ENCODE peak calls at places on chromosome 11, in four cellular contexts. N, K, F and H are unnamed samples.

GRCh38 chr11:107549253-107549953 is 16.1 kb downstream of the ALKBH8 start:
- DNase-seq in N (peak; percentile 53), K (no peak), F (peak; percentile 58), H (no peak)

GRCh38 chr11:37177721-37178120 is 579.7 kb upstream of the RAG2 start:
- DNase-seq in N (no peak), K (no peak), F (no peak), H (no peak)

GRCh38 chr11:46238078-46238966 is 39.1 kb upstream of the CREB3L1 start:
- DNase-seq in N (peak; percentile 47), K (no peak), F (peak; percentile 69), H (peak; percentile 94)

GRCh38 chr11:32952421-32952820 is 59.8 kb downstream of the QSER1 start:
- DNase-seq in N (no peak), K (no peak), F (no peak), H (no peak)

GRCh38 chr11:33692013-33692504 is 8.6 kb downstream of the C11orf91 start:
- DNase-seq in N (peak; percentile 99), K (peak; percentile 95), F (peak; percentile 98), H (no peak)

GRCh38 chr11:104609297-104609696 is 289.0 kb downstream of the CASP12 start:
- DNase-seq in N (peak; percentile 61), K (no peak), F (peak; percentile 82), H (no peak)

GRCh38 chr11:16825091-16825490 is 86.6 kb downstream of the C11orf58 start:
- DNase-seq in N (no peak), K (no peak), F (no peak), H (no peak)

GRCh38 chr11:124075841-124076571 is 34.9 kb upstream of the OR10G7 start:
- DNase-seq in N (peak; percentile 22), K (no peak), F (no peak), H (peak; percentile 77)

GRCh38 chr11:86047275-86047991 is 21.5 kb downstream of the PICALM start:
- DNase-seq in N (peak; percentile 33), K (no peak), F (peak; percentile 68), H (no peak)

GRCh38 chr11:45616802-45617549 is 48.4 kb downstream of the CHST1 start:
- DNase-seq in N (no peak), K (no peak), F (no peak), H (no peak)

GRCh38 chr11:114083256-114084252 is 24.0 kb downstream of the ZBTB16 start:
- DNase-seq in N (no peak), K (no peak), F (no peak), H (no peak)

GRCh38 chr11:67304511-67305113 is 1.3 kb downstream of the SSH3 start:
- DNase-seq in N (no peak), K (no peak), F (no peak), H (peak; percentile 69)

GRCh38 chr11:4178813-4179662 is 84.4 kb downstream of the RRM1 start:
- DNase-seq in N (no peak), K (no peak), F (no peak), H (no peak)

GRCh38 chr11:76166314-76166713 is 40.0 kb downstream of the WNT11 start:
- DNase-seq in N (no peak), K (no peak), F (no peak), H (no peak)

GRCh38 chr11:133530501-133530835 is 1.8 kb downstream of the OPCML start:
- DNase-seq in N (no peak), K (no peak), F (no peak), H (no peak)

GRCh38 chr11:44832452-44832851 is 105.7 kb downstream of the TSPAN18 start:
- DNase-seq in N (no peak), K (no peak), F (no peak), H (no peak)

GRCh38 chr11:123174196-123175183 is 20.6 kb downstream of the CLMP start:
- DNase-seq in N (peak; percentile 81), K (no peak), F (peak; percentile 95), H (no peak)

GRCh38 chr11:113114452-113115027 is 153.3 kb downstream of the NCAM1 start:
- DNase-seq in N (peak; percentile 54), K (peak; percentile 24), F (peak; percentile 71), H (no peak)

GRCh38 chr11:13349581-13349980 is 72.0 kb downstream of the BMAL1 start:
- DNase-seq in N (no peak), K (no peak), F (no peak), H (no peak)